ENCODE peak calls at places on chromosomes 1 and 21, in six cellular contexts. V, S, E, I, Y and R are unnamed samples.

GRCh38 chr1:28642056-28642846 is 616 bp downstream of the TAF12 start:
- DNase-seq in S (no peak), V (no peak), I (no peak), Y (no peak), E (no peak), R (peak; percentile 29)

GRCh38 chr1:16446116-16446515 is 5.6 kb downstream of the NECAP2 start:
- DNase-seq in Y (no peak), I (no peak), S (no peak), V (no peak), E (no peak), R (no peak)

GRCh38 chr1:172903581-172904220 is 147.0 kb downstream of the TNFSF18 start:
- DNase-seq in I (peak; percentile 87), V (peak; percentile 72), E (no peak), Y (no peak), S (no peak), R (no peak)

GRCh38 chr1:19439464-19440171 is 45.7 kb downstream of the CAPZB start:
- DNase-seq in V (peak; percentile 51), I (peak; percentile 70), Y (no peak), E (no peak), S (no peak), R (no peak)

GRCh38 chr1:229059671-229060079 is 211.2 kb upstream of the RAB4A start:
- DNase-seq in S (no peak), V (peak; percentile 38), E (no peak), I (peak; percentile 27), Y (no peak), R (no peak)

GRCh38 chr1:225617479-225617878 is 35.4 kb downstream of the ENAH start:
- DNase-seq in E (no peak), S (no peak), I (peak; percentile 20), V (no peak), Y (no peak), R (no peak)

GRCh38 chr21:46002841-46003574 is 21.4 kb downstream of the COL6A1 start:
- DNase-seq in S (peak; percentile 7), I (peak; percentile 10), V (no peak), Y (peak; percentile 16), E (peak; percentile 57), R (no peak)

GRCh38 chr1:78240755-78241154 is 195.0 kb downstream of the GIPC2 start:
- DNase-seq in I (peak; percentile 48), V (peak; percentile 13), S (no peak), E (no peak), Y (no peak), R (no peak)

GRCh38 chr1:107057197-107058133 is 991 bp downstream of the PRMT6 start:
- DNase-seq in E (peak; percentile 59), V (peak; percentile 50), I (peak; percentile 81), Y (peak; percentile 71), S (peak; percentile 68), R (peak; percentile 49)

GRCh38 chr1:6577831-6578525 is 1.8 kb upstream of the ZBTB48 start:
- DNase-seq in I (no peak), E (no peak), Y (no peak), S (no peak), V (peak; percentile 73), R (no peak)

GRCh38 chr1:201191723-201192477 is 1.3 kb downstream of the IGFN1 start:
- DNase-seq in V (peak; percentile 91), Y (no peak), E (no peak), S (no peak), I (peak; percentile 95), R (no peak)

GRCh38 chr21:40730051-40730760 is 116.8 kb downstream of the DSCAM start:
- DNase-seq in Y (no peak), S (no peak), I (no peak), V (no peak), E (no peak), R (no peak)

GRCh38 chr1:214523124-214523824 is 28.1 kb downstream of the PTPN14 start:
- DNase-seq in E (no peak), V (no peak), S (no peak), Y (no peak), I (no peak), R (no peak)

GRCh38 chr1:33141216-33141615 is 40.6 kb downstream of the TRIM62 start:
- DNase-seq in S (no peak), I (no peak), Y (no peak), V (no peak), E (no peak), R (no peak)

GRCh38 chr1:33142483-33143065 is 39.3 kb downstream of the TRIM62 start:
- DNase-seq in V (no peak), S (no peak), E (peak; percentile 69), Y (no peak), I (no peak), R (no peak)

GRCh38 chr1:33137800-33138199 is 44.0 kb downstream of the TRIM62 start:
- DNase-seq in E (no peak), V (peak; percentile 33), S (no peak), I (peak; percentile 50), Y (no peak), R (no peak)

GRCh38 chr1:33141781-33142180 is 40.1 kb downstream of the TRIM62 start:
- DNase-seq in E (no peak), Y (no peak), S (no peak), I (no peak), V (no peak), R (no peak)

DNA sequence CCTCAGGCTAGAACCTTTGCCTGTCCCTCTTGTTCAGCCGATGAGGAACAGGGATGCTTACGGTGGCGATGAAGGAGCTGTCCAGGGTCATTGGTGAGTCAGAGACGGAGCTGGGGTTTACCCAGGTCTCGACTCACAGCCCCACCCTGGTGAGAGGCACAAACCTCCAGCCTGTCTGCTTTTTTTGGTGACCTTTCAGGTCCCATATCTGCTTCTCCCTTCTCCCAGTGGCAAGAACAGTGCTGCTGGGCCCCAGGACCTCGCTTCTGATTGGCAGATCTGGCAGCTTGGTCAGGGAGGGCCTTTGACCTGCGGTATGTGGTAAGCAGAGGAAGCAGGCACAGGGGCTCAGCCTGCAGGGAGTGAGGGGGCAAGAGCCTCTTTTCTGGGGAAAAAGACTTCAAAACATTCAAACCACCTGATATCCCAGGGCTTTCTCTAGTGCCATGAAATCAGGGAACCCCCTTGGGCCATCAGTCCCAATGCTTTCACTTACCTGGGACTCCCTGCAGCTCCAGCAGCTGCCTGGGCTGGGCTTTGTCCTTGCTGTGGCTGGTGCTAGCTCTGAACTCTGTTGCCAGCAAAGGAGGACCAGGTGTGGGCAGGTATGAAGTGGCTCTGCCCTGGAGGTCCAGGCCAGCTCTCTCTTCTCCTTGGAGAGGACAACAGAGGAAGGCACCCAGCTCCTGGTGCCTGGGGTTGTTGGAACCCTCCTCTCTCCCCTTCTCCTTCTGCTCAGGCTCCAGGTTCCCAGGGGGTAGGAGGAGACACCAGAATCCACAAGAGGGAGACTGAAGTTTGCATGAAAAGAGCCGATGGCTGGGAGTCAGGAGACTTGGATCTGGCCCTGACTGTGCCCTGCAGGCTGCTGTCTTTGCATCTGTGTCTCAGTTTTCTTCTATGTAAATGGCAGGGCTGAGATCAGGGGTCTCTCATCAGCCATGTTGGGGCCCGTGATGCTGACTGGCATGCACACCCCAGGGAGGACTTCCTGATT is 41.4 kb downstream of the TRIM62 start:
- DNase-seq in Y (no peak), I (peak; percentile 49), V (peak; percentile 46), S (no peak), E (no peak), R (no peak)
- TF ChIP-seq CTCF in Y (no peak), I (peak; percentile 8), V (peak; percentile 12), S (no peak), E (no peak), R (no peak)

DNA sequence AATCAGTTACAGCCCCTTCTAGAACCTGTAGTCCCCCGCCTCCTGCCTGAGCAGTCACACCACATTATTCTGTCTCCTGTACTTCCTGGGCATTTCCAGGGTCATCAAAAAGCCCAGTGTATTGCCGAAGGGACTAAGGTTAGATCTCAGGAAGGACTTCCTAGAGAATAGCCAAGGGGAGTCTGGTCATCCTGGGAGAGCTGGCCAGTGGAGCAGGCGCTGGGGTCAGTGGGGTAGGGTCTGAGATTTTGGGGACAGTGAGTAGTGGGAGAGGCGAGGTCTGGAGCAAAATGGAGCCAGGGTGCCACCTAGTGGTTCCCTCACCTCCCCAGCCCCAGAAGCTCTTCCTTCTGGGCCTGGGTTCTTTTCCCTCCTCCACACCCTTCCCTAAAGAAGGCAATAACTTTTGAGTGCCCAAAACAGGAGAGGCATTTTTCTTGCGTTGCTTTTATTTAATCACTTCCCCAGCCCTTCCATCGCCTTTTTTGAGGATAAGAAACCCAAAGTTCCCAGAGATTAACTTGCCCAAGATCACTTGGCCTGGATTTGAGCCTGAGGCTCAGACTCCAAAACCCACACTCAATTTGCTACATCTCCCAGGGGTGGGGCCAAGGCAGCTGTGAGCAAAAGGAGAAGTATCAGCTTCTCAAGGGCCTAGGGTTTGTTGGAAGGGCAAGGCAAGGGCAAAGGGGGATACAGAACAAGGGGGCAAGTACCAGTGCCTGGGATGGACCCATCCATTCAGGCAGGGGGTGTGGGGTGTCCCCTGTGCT is 7.3 kb upstream of the PMVK start:
- DNase-seq in Y (peak; percentile 62), I (peak; percentile 55), V (no peak), E (no peak), S (peak; percentile 56), R (peak; percentile 69)
- TF ChIP-seq CTCF in Y (peak; percentile 70), I (peak; percentile 79), V (peak; percentile 79), E (peak; percentile 50), S (peak; percentile 76), R (peak; percentile 61)

DNA sequence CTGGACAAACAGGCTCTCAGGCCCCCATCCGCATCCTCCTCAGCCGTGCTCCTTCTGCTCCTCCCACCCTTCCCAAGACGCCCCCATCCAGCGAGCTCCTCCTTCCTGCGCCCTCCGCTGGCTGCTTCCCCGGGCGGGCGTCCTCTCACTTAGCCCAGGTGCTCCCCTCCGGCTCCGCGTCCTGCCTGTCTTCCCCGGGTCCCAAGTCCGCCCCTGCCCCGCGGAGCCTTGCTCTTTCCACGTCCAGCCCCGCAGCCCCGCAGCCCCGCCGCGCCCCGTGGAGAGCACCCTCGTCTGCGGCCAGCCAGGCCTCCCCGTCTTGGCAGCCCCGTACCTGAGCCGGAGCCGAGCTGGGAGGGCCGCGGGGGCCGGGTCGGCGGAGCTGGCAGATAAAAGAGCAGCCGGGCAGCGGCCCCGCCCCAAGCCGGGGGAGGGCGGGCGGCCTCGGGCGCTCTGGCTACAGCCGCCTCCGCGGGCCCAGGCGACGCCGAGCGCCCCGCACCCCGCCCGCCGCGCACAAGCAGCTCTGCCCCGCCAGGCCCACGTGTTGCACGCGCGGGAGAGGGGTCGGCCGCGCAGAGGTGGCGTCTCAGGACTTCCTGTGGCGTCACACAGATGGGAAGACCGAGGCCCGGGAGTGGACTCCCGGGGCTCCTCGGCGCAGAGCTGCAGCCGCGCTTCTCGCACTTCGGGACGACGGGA is at the start of gene PAQR7:
- DNase-seq in I (peak; percentile 89), E (peak; percentile 77), V (peak; percentile 61), S (peak; percentile 77), Y (peak; percentile 78), R (peak; percentile 90)
- TF ChIP-seq CTCF in I (no peak), E (no peak), V (no peak), S (no peak), Y (no peak), R (no peak)

GRCh38 chr21:30072496-30072895 is 94.1 kb downstream of the CLDN17 start:
- DNase-seq in I (peak; percentile 54), Y (peak; percentile 46), E (no peak), V (peak; percentile 48), S (peak; percentile 46), R (no peak)
- TF ChIP-seq CTCF in I (no peak), Y (peak; percentile 27), E (peak; percentile 17), V (no peak), S (peak; percentile 54), R (no peak)

GRCh38 chr1:5513179-5513578 is 479.0 kb downstream of the NPHP4 start:
- DNase-seq in Y (no peak), S (no peak), V (no peak), I (no peak), E (no peak), R (no peak)
- TF ChIP-seq CTCF in Y (no peak), S (no peak), V (no peak), I (no peak), E (no peak), R (no peak)